ENCODE peak calls at places on chromosomes 6 and 20, in seven cellular contexts. O, W, M, Q, U, H and T are unnamed samples.

GRCh38 chr20:8018928-8019177 is 708 bp downstream of the TMX4 start:
- DNase-seq in Q (no peak), M (peak; percentile 55), W (no peak), O (no peak), H (no peak), U (no peak), T (no peak)

GRCh38 chr6:127186889-127187288 is 68.4 kb downstream of the RSPO3 start:
- DNase-seq in U (peak; percentile 25), M (no peak), W (peak; percentile 85), O (peak; percentile 56), H (peak; percentile 11), Q (no peak), T (no peak)

GRCh38 chr6:110652520-110652919 is 162.7 kb downstream of the CDK19 start:
- DNase-seq in W (no peak), M (no peak), U (no peak), H (no peak), O (no peak), Q (no peak), T (no peak)

GRCh38 chr20:59571591-59572314 is 32.6 kb upstream of the PHACTR3 start:
- DNase-seq in M (peak; percentile 58), U (peak; percentile 20), H (peak; percentile 55), O (peak; percentile 49), Q (peak; percentile 14), W (peak; percentile 60), T (peak; percentile 23)

GRCh38 chr6:36753671-36754485 is 56.3 kb downstream of the RAB44 start:
- DNase-seq in W (no peak), U (no peak), Q (no peak), M (no peak), O (no peak), H (no peak), T (no peak)

GRCh38 chr6:31874836-31875572 is 3.8 kb downstream of the SLC44A4 start:
- DNase-seq in W (no peak), H (no peak), M (no peak), Q (no peak), U (no peak), O (no peak), T (no peak)

GRCh38 chr20:4195499-4195898 is 180.1 kb upstream of the RNF24 start:
- DNase-seq in O (no peak), W (no peak), Q (no peak), H (no peak), U (no peak), M (no peak), T (no peak)

GRCh38 chr6:113147544-113147943 is 709.6 kb upstream of the MARCKS start:
- DNase-seq in U (no peak), H (no peak), M (no peak), Q (peak; percentile 29), O (no peak), W (no peak), T (peak; percentile 87)

GRCh38 chr6:163356324-163356723 is 58.2 kb upstream of the QKI start:
- DNase-seq in U (no peak), M (no peak), H (no peak), Q (peak; percentile 43), O (no peak), W (no peak), T (no peak)

GRCh38 chr6:28758046-28758817 is 165.6 kb downstream of the TRIM27 start:
- DNase-seq in Q (peak; percentile 55), O (peak; percentile 25), W (no peak), M (peak; percentile 5), U (no peak), H (no peak), T (no peak)

GRCh38 chr6:2028457-2029038 is 216.9 kb downstream of the GMDS start:
- DNase-seq in M (peak; percentile 40), H (no peak), Q (no peak), W (no peak), U (no peak), O (no peak), T (no peak)

GRCh38 chr20:39282619-39283092 is 320.5 kb downstream of the DHX35 start:
- DNase-seq in U (no peak), M (peak; percentile 94), W (no peak), H (no peak), O (no peak), Q (no peak), T (no peak)

GRCh38 chr6:159959165-159959975 is 9.5 kb upstream of the IGF2R start:
- DNase-seq in H (no peak), U (no peak), Q (no peak), O (no peak), M (no peak), W (no peak), T (no peak)

GRCh38 chr20:41738584-41739193 is 120.5 kb upstream of the CHD6 start:
- DNase-seq in H (no peak), Q (no peak), U (peak; percentile 4), M (peak; percentile 15), O (peak; percentile 50), W (peak; percentile 52), T (no peak)

GRCh38 chr6:114707081-114707480 is 364.3 kb upstream of the HS3ST5 start:
- DNase-seq in M (no peak), U (no peak), H (no peak), W (no peak), Q (no peak), O (no peak), T (no peak)

GRCh38 chr6:47334334-47334733 is 24.6 kb upstream of the TNFRSF21 start:
- DNase-seq in W (no peak), Q (no peak), O (no peak), M (no peak), H (no peak), U (no peak), T (no peak)

GRCh38 chr20:54172856-54173652 is 732 bp downstream of the CYP24A1 start:
- DNase-seq in W (no peak), H (peak; percentile 36), Q (no peak), M (no peak), O (peak; percentile 35), U (no peak), T (no peak)

GRCh38 chr6:12173670-12174069 is 116.5 kb upstream of the EDN1 start:
- DNase-seq in Q (no peak), U (no peak), M (no peak), W (no peak), H (no peak), O (no peak), T (no peak)

GRCh38 chr20:62896526-62896925 is 29.8 kb downstream of the DIDO1 start:
- DNase-seq in M (no peak), Q (no peak), U (no peak), W (no peak), O (no peak), H (no peak), T (no peak)

GRCh38 chr6:23175391-23175790 is 606.0 kb downstream of the HDGFL1 start:
- DNase-seq in H (no peak), Q (peak; percentile 11), M (no peak), W (no peak), O (no peak), U (no peak), T (no peak)

GRCh38 chr6:34865107-34865506 is 22.7 kb downstream of the TAF11 start:
- DNase-seq in M (no peak), U (no peak), H (no peak), W (no peak), Q (no peak), O (no peak), T (no peak)

GRCh38 chr20:1225729-1226313 is at the start of gene RAD21L1:
- DNase-seq in H (peak; percentile 67), W (peak; percentile 88), M (no peak), Q (peak; percentile 31), U (peak; percentile 82), O (peak; percentile 63), T (peak; percentile 21)

GRCh38 chr6:160952633-160953281 is 38.8 kb upstream of the MAP3K4 start:
- DNase-seq in W (no peak), Q (no peak), O (no peak), M (no peak), H (no peak), U (no peak), T (no peak)

GRCh38 chr6:27592481-27593199 is 119.7 kb upstream of the ZNF184 start:
- DNase-seq in H (no peak), M (peak; percentile 78), U (no peak), Q (peak; percentile 73), W (no peak), O (peak; percentile 84), T (peak; percentile 47)

GRCh38 chr6:150345786-150346185 is 23.0 kb upstream of the IYD start:
- DNase-seq in H (no peak), M (no peak), W (no peak), Q (no peak), O (no peak), U (no peak), T (no peak)

GRCh38 chr6:5557506-5557905 is 296.2 kb downstream of the FARS2 start:
- DNase-seq in U (no peak), W (no peak), O (no peak), Q (no peak), M (no peak), H (no peak), T (no peak)

GRCh38 chr6:33288942-33289783 is at the start of the genes PFDN6 and WDR46:
- DNase-seq in M (peak; percentile 75), O (peak; percentile 88), H (peak; percentile 77), U (peak; percentile 70), Q (no peak), W (peak; percentile 89), T (peak; percentile 60)

GRCh38 chr6:43061861-43062260 is 2.4 kb downstream of the KLC4 start:
- DNase-seq in H (no peak), Q (no peak), M (no peak), O (no peak), W (no peak), U (no peak), T (no peak)

GRCh38 chr6:163883946-163884345 is 469.4 kb downstream of the QKI start:
- DNase-seq in Q (no peak), O (no peak), W (no peak), M (no peak), U (no peak), H (no peak), T (no peak)

GRCh38 chr6:107736713-107737396 is 87.3 kb downstream of the SCML4 start:
- DNase-seq in M (no peak), U (no peak), Q (no peak), H (peak; percentile 32), W (no peak), O (no peak), T (no peak)

GRCh38 chr20:38217791-38218565 is 42.6 kb downstream of the KIAA1755 start:
- DNase-seq in U (no peak), O (peak; percentile 80), Q (peak; percentile 92), M (no peak), H (no peak), W (no peak), T (peak; percentile 83)

GRCh38 chr6:3808759-3809514 is 40.2 kb upstream of the FAM50B start:
- DNase-seq in W (no peak), Q (peak; percentile 62), M (no peak), U (no peak), O (peak; percentile 82), H (no peak), T (peak; percentile 71)

GRCh38 chr20:16020971-16021370 is 552.3 kb downstream of the KIF16B start:
- DNase-seq in M (no peak), W (no peak), O (peak; percentile 68), H (no peak), U (no peak), Q (no peak), T (no peak)

GRCh38 chr6:16058188-16058780 is 70.6 kb upstream of the MYLIP start:
- DNase-seq in O (no peak), Q (no peak), H (no peak), M (no peak), W (no peak), U (no peak), T (no peak)

GRCh38 chr6:6105472-6106036 is 98.8 kb upstream of the NRN1 start:
- DNase-seq in H (no peak), W (no peak), U (no peak), O (peak; percentile 3), M (no peak), Q (no peak), T (no peak)

GRCh38 chr6:46329568-46329967 is 158.8 kb upstream of the ENPP5 start:
- DNase-seq in O (no peak), W (no peak), M (no peak), H (no peak), U (no peak), Q (no peak), T (no peak)

GRCh38 chr6:5550631-5551030 is 289.3 kb downstream of the FARS2 start:
- DNase-seq in U (no peak), O (no peak), W (no peak), H (no peak), Q (no peak), M (no peak), T (no peak)